ENCODE peak calls at places on chromosome 6, in eight cellular contexts. C, Z, O, P, W, G, X and R are unnamed samples. For H3K27me3, the result is how much of the 10 kb centered on the place peaks cover.

GRCh38 chr6:82951389-82951788 is 114.3 kb downstream of the UBE3D start:
- DNase-seq in C (no peak), Z (no peak), O (no peak), P (no peak), W (no peak), G (no peak), X (no peak), R (no peak)

GRCh38 chr6:111736005-111736607 is 130.4 kb upstream of the TRAF3IP2 start:
- DNase-seq in C (no peak), Z (no peak), O (no peak), P (no peak), W (no peak), G (no peak), X (no peak), R (no peak)

GRCh38 chr6:74598473-74599393 is 607.1 kb downstream of the COL12A1 start:
- DNase-seq in C (no peak), Z (no peak), O (no peak), P (no peak), W (no peak), G (no peak), X (no peak), R (no peak)

GRCh38 chr6:100988391-100988999 is 107.4 kb upstream of the ASCC3 start:
- DNase-seq in C (no peak), Z (no peak), O (no peak), P (no peak), W (no peak), G (no peak), X (no peak), R (no peak)

GRCh38 chr6:45422541-45423110 is 44.9 kb upstream of the SUPT3H start:
- DNase-seq in C (no peak), Z (no peak), O (peak), P (peak), W (peak), G (peak), X (no peak), R (peak)

GRCh38 chr6:165822501-165822900 is 159.5 kb upstream of the PDE10A start:
- DNase-seq in C (no peak), Z (no peak), O (no peak), P (no peak), W (no peak), G (no peak), X (no peak), R (no peak)

GRCh38 chr6:11475019-11475418 is 62.5 kb upstream of the TMEM170B start:
- DNase-seq in C (no peak), Z (no peak), O (no peak), P (no peak), W (no peak), G (no peak), X (no peak), R (no peak)

GRCh38 chr6:159267165-159267564 is 98.0 kb downstream of the FNDC1 start:
- DNase-seq in C (no peak), Z (no peak), O (no peak), P (no peak), W (no peak), G (no peak), X (no peak), R (no peak)

GRCh38 chr6:163416640-163417253 is 2.2 kb downstream of the QKI start:
- DNase-seq in C (peak), Z (peak), O (no peak), P (no peak), W (no peak), G (peak), X (no peak), R (no peak)

GRCh38 chr6:132623446-132623845 is 629 bp downstream of the TAAR2 start:
- DNase-seq in C (no peak), Z (no peak), O (no peak), P (no peak), W (no peak), G (no peak), X (no peak), R (no peak)

GRCh38 chr6:160919713-160920112 is 71.9 kb upstream of the MAP3K4 start:
- DNase-seq in C (no peak), Z (peak), O (no peak), P (no peak), W (no peak), G (no peak), X (no peak), R (no peak)

GRCh38 chr6:36301781-36302180 is 31.9 kb downstream of the PNPLA1 start:
- DNase-seq in C (no peak), Z (no peak), O (no peak), P (no peak), W (no peak), G (no peak), X (no peak), R (no peak)

GRCh38 chr6:24721461-24722215 is 2.7 kb upstream of the C6orf62 start:
- DNase-seq in C (peak), Z (peak), O (peak), P (no peak), W (peak), G (no peak), X (peak), R (no peak)

GRCh38 chr6:124770131-124770530 is 192.1 kb upstream of the RNF217 start:
- DNase-seq in C (no peak), Z (no peak), O (no peak), P (no peak), W (no peak), G (no peak), X (no peak), R (no peak)
- H3K27me3 ChIP-seq in C (under half), Z (under half), O (under half), P (under half), W (under half), G (under half), X (under half), R (under half)

DNA sequence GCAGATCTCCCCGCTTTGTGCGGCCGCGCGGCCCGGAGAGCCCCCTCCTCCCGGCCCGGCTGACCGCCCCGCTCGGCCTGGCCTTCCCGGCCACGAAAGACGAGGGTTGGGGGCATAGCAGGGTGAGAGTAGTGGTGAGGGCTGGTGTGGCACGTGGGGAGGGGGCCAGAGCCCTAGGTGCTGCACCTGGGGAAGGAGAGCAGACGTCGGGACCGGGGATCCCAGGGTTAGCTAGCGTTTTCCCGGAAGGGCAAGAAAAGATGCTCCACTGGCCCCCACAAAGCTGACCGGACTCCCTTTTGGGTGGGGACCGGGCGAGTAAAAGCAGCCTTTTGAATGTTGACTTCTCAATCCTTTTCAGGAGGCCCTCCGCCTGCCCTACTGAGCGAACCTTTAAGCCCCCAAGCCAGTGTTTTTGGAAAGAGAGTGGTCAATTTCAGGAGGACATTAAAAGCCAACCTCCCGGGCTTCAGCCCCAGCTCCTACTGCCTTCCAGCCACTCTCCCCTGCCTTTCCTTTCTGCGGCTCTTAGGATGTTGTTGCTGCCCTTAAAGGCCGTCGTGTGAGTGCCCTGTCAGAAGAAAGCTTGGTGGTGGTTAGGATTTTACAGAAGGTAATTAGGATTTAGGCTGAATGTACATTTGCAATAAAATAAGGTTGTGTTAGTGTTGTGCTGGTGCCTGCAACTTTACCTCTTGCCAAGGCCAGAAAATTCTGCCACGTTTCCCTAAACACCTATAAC is 652 bp upstream of the BACH2 start:
- DNase-seq in C (no peak), Z (no peak), O (no peak), P (no peak), W (no peak), G (no peak), X (no peak), R (no peak)
- H3K27me3 ChIP-seq in C (under half), Z (under half), O (under half), P (under half), W (under half), G (under half), X (under half), R (under half)

DNA sequence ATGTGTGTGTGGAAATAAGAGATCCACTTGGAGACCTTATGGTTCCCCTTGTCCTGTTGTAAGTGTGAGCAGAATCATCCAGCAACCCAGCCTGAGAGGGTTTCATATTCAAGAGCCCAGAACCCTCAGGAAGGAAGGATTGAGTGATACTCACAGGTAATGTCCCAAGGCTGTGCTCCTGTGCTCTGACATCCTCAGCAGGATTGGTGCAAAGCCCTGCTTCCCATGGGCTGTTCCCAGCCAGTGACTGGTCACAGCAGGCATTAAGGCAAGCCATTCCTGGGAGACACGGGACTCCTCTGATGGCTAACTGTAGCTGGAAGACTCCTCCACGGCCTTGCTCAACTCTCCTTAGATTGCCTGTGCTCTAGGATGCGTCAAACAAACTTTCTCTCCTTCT is 33.8 kb upstream of the HLA-G start:
- DNase-seq in C (no peak), Z (no peak), O (no peak), P (no peak), W (no peak), G (no peak), X (no peak), R (no peak)
- H3K27me3 ChIP-seq in C (under half), Z (under half), O (under half), P (under half), W (half or more), G (under half), X (under half), R (under half)

DNA sequence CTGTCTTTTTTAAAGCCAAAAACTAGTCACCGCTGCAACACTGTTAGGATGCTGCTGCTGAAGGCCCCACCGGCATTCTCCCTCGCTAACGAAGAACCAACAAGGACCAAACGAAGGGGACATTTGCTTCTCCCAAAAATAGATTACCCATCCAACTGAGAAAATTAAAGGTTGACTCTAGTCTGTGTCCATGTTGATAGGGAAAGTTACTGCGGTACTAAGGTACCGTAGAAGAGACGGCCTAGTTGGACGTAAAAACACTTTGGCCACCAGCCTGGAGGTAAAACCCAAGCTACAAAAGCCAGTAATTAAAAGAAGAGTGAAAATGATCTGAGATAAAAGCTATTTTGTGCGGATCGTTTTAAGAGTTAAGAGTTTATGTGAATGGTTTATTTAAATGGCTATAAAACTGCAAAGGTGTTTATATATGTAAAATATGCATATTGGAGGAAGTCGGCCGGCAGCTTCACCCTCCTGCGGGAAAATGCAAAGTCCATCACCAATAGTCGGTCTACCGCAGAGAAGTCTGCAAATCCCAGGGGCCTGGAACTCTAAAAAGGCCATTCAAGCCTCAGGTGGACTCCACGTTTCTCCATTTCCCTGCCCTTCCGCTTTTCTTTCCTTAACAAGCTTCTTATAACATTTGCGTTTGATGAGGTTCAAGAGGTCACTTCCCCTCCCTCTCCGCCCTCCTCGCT is 11.7 kb upstream of the FOXF2 start:
- DNase-seq in C (no peak), Z (no peak), O (no peak), P (no peak), W (no peak), G (no peak), X (no peak), R (no peak)
- H3K27me3 ChIP-seq in C (half or more), Z (under half), O (under half), P (half or more), W (half or more), G (under half), X (under half), R (half or more)

GRCh38 chr6:20511858-20512257 is 22.4 kb upstream of the CDKAL1 start:
- DNase-seq in C (no peak), Z (no peak), O (no peak), P (no peak), W (no peak), G (no peak), X (no peak), R (no peak)

DNA sequence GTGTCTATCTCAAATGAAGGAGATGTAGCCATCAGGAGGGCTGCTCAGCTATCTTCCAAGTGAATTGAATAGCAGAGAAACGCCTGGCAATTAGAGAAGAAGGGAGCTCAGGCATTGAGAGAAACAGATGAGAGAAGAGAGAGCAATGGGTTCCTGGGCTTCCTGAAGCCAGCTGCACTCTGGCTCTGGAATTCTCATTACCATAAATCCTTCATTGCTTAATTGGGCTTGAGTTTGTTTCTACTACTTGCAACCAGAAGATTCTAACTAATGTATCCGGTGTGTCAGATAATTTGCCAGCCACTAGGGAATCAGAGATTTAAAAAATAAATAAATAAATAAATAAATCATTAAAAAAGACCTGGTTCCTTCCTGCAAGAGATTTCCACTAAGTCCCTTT is 25.0 kb upstream of the CDKAL1 start:
- DNase-seq in C (no peak), Z (no peak), O (no peak), P (no peak), W (no peak), G (no peak), X (no peak), R (no peak)
- H3K27me3 ChIP-seq in C (under half), Z (under half), O (under half), P (under half), W (under half), G (under half), X (under half), R (under half)

GRCh38 chr6:16006681-16007080 is 122.2 kb upstream of the MYLIP start:
- DNase-seq in C (no peak), Z (no peak), O (no peak), P (no peak), W (no peak), G (no peak), X (no peak), R (no peak)
- H3K27me3 ChIP-seq in C (under half), Z (under half), O (under half), P (under half), W (under half), G (under half), X (under half), R (under half)